ENCODE peak calls at places on chromosome 11, in eight cellular contexts. W, O, Y, A, D, J, U and Z are unnamed samples.
A peak's percentile ranks its signal among the peaks of the same experiment; 100 is the strongest.

GRCh38 chr11:70924108-70924507 is 328.3 kb downstream of the SHANK2 start:
- DNase-seq in W (no peak), O (no peak), Y (no peak), A (no peak), D (no peak), J (no peak), U (no peak), Z (no peak)

GRCh38 chr11:95242202-95242989 is 11.4 kb upstream of the SESN3 start:
- DNase-seq in W (no peak), O (no peak), Y (no peak), A (no peak), D (no peak), J (no peak), U (no peak), Z (no peak)

GRCh38 chr11:61080986-61081590 is 21.2 kb upstream of the CD5 start:
- DNase-seq in W (no peak), O (no peak), Y (no peak), A (no peak), D (no peak), J (no peak), U (no peak), Z (no peak)

GRCh38 chr11:117230286-117230961 is 1.4 kb downstream of the PCSK7 start:
- DNase-seq in W (no peak), O (no peak), Y (no peak), A (no peak), D (no peak), J (no peak), U (no peak), Z (no peak)

GRCh38 chr11:57368106-57368826 is 12.7 kb downstream of the PRG3 start:
- DNase-seq in W (no peak), O (no peak), Y (no peak), A (no peak), D (no peak), J (no peak), U (no peak), Z (no peak)

GRCh38 chr11:128552783-128553661 is 34.3 kb downstream of the ETS1 start:
- DNase-seq in W (peak; percentile 63), O (no peak), Y (no peak), A (no peak), D (peak; percentile 75), J (no peak), U (no peak), Z (no peak)

GRCh38 chr11:132312616-132313210 is 942.3 kb downstream of the NTM start:
- DNase-seq in W (peak; percentile 29), O (no peak), Y (no peak), A (peak; percentile 31), D (no peak), J (no peak), U (peak; percentile 1), Z (no peak)

GRCh38 chr11:96015911-96016565 is 92.1 kb upstream of the MTMR2 start:
- DNase-seq in W (no peak), O (no peak), Y (no peak), A (no peak), D (no peak), J (no peak), U (no peak), Z (no peak)

GRCh38 chr11:28770806-28771205 is 662.6 kb downstream of the METTL15 start:
- DNase-seq in W (no peak), O (no peak), Y (no peak), A (no peak), D (no peak), J (no peak), U (no peak), Z (no peak)

GRCh38 chr11:123429851-123430735 is at the start of gene GRAMD1B:
- DNase-seq in W (peak; percentile 65), O (peak; percentile 69), Y (no peak), A (peak; percentile 93), D (no peak), J (peak; percentile 41), U (no peak), Z (peak; percentile 95)

GRCh38 chr11:34425863-34426262 is 12.9 kb upstream of the CAT start:
- DNase-seq in W (peak; percentile 11), O (no peak), Y (peak; percentile 23), A (peak; percentile 10), D (peak; percentile 67), J (no peak), U (peak; percentile 39), Z (no peak)

GRCh38 chr11:355581-356458 is 13.5 kb upstream of the B4GALNT4 start:
- DNase-seq in W (peak; percentile 100), O (peak; percentile 96), Y (peak; percentile 88), A (peak; percentile 87), D (peak; percentile 61), J (peak; percentile 94), U (peak; percentile 77), Z (peak; percentile 89)

GRCh38 chr11:70504246-70505020 is 106.1 kb downstream of the CTTN start:
- DNase-seq in W (no peak), O (no peak), Y (no peak), A (no peak), D (no peak), J (peak; percentile 11), U (no peak), Z (no peak)

GRCh38 chr11:127766734-127767133 is 766.2 kb upstream of the KIRREL3 start:
- DNase-seq in W (no peak), O (no peak), Y (no peak), A (no peak), D (no peak), J (no peak), U (no peak), Z (no peak)

GRCh38 chr11:93662177-93662575 is 694 bp downstream of the CEP295 start:
- DNase-seq in W (no peak), O (no peak), Y (no peak), A (no peak), D (no peak), J (no peak), U (no peak), Z (no peak)

GRCh38 chr11:72773291-72773690 is 20.6 kb downstream of the STARD10 start:
- DNase-seq in W (peak; percentile 86), O (peak; percentile 71), Y (no peak), A (peak; percentile 86), D (peak; percentile 67), J (peak; percentile 38), U (no peak), Z (peak; percentile 83)

GRCh38 chr11:115802641-115803040 is 298.4 kb upstream of the CADM1 start:
- DNase-seq in W (no peak), O (no peak), Y (no peak), A (no peak), D (no peak), J (no peak), U (no peak), Z (no peak)

GRCh38 chr11:86713552-86713951 is 41.1 kb upstream of the ME3 start:
- DNase-seq in W (no peak), O (no peak), Y (no peak), A (no peak), D (no peak), J (no peak), U (no peak), Z (no peak)

GRCh38 chr11:114273890-114274635 is 22.1 kb upstream of the NNMT start:
- DNase-seq in W (no peak), O (no peak), Y (no peak), A (no peak), D (no peak), J (no peak), U (no peak), Z (no peak)

GRCh38 chr11:112770017-112770416 is 191.2 kb upstream of the NCAM1 start:
- DNase-seq in W (no peak), O (no peak), Y (no peak), A (no peak), D (no peak), J (no peak), U (no peak), Z (no peak)

GRCh38 chr11:83725718-83726117 is 439.6 kb upstream of the CCDC90B start:
- DNase-seq in W (peak; percentile 3), O (no peak), Y (no peak), A (no peak), D (no peak), J (no peak), U (no peak), Z (no peak)

GRCh38 chr11:64947202-64947814 is 11.6 kb upstream of the GPHA2 start:
- DNase-seq in W (peak; percentile 29), O (no peak), Y (no peak), A (peak; percentile 63), D (no peak), J (no peak), U (no peak), Z (no peak)
- TF ChIP-seq CTCF in W (peak; percentile 10), O (no peak), Y (no peak), A (peak; percentile 24), D (no peak), J (peak; percentile 16), U (no peak), Z (no peak)

DNA sequence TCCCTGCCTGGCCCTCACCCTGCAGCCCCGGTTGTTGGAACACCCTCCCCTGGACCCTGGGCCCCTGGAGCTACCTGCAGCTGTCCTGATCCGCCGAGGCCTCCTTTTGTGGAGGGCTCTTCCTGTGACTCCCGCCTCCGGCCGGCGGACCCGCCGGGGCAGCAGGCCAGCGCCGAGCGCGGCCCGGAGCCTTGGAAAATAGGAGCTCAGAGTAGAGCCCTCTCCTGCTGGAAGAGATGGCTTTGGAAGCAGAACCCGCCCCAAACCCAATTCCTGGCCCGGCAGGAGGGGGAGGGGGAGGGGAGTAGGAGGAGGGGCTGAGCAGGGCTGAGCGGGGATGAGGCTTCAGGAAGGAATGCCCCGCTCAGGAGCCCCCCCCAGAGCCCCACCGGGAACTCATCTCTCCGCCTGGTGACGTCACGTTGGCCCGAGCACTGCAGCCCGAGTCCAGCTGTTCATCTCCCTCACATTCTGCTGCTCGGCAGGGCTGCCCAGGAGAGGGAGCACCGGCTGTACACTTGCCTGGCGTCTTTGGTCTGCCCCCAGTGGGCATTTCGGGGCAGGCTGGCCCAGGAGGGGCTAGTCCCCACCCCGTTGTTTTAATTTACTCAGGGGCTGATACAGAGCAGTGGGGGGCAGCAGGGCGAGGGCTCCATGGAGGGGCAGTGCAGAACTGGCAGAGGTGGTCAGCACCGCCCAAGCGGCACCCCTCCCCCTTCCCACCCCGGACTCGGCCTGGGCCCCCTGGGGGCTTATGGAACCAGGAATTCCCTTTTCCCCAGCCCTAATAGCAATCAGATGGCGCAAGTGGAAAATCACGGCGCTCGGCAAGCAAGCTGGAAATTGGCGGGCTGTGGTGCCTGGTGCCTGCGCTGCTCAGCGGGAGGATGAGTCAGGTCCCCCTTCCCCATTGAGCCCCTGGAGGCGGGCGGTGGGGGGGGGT is at the start of gene MRGPRF:
- DNase-seq in W (peak; percentile 71), O (peak; percentile 94), Y (no peak), A (peak; percentile 84), D (no peak), J (peak; percentile 92), U (peak; percentile 86), Z (peak; percentile 53)
- TF ChIP-seq CTCF in W (peak; percentile 58), O (no peak), Y (peak; percentile 52), A (peak; percentile 83), D (peak; percentile 67), J (peak; percentile 55), U (peak; percentile 78), Z (peak; percentile 12)

GRCh38 chr11:76237914-76238313 is 31.6 kb upstream of the WNT11 start:
- DNase-seq in W (no peak), O (no peak), Y (no peak), A (peak; percentile 25), D (no peak), J (no peak), U (peak; percentile 37), Z (no peak)
- TF ChIP-seq CTCF in W (no peak), O (no peak), Y (no peak), A (peak; percentile 40), D (peak; percentile 11), J (no peak), U (peak; percentile 34), Z (no peak)

DNA sequence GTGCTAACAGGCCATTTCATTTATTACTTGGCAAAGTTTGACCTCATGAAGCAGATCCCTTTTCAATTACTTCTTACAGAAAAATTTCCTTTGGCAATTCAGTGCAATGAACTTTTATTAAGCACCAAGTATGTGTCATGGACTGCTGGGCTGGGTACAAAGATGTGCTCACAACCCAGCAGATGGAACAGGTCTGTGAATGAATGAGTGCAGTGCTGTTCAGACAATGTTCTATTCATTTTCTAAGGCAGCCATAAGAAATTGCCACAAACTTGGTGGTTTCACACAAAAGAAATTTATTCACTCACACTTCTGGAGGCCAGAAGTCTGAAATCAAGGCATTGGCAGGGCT is 428.5 kb downstream of the SOX6 start:
- DNase-seq in W (no peak), O (no peak), Y (no peak), A (no peak), D (no peak), J (no peak), U (no peak), Z (no peak)
- TF ChIP-seq CTCF in W (no peak), O (no peak), Y (no peak), A (no peak), D (no peak), J (no peak), U (no peak), Z (no peak)